ENCODE peak calls at places on chromosomes 16 and 17, in six cellular contexts. H is AG08395; S is activated CD4-positive, CD25-positive, alpha-beta regulatory T cell treated with anti-CD3 and anti-CD28 coated beads, Interleukin-2, amount 50 U/mL, for 16 hours; Q is T-cell; J is AG09309; E is KG1. U is an unnamed sample.

GRCh38 chr16:9270424-9270823 is 179.0 kb downstream of the HAPSTR1 start:
- DNase-seq in H (no peak), S (no peak), Q (no peak), J (no peak), E (no peak), U (no peak)

GRCh38 chr17:77512062-77512946 is 371.5 kb downstream of the SEC14L1 start:
- DNase-seq in H (no peak), S (no peak), Q (no peak), J (no peak), E (no peak), U (no peak)

GRCh38 chr17:58643147-58643546 is 48.7 kb downstream of the TEX14 start:
- DNase-seq in H (peak; percentile 66), S (no peak), Q (no peak), J (no peak), E (no peak), U (peak; percentile 50)

GRCh38 chr17:65888649-65889048 is 303.3 kb downstream of the CEP112 start:
- DNase-seq in H (peak; percentile 50), S (no peak), Q (no peak), J (peak; percentile 69), E (no peak), U (peak; percentile 29)

GRCh38 chr17:54968954-54969400 is 412 bp downstream of the STXBP4 start:
- DNase-seq in H (peak; percentile 33), S (no peak), Q (no peak), J (no peak), E (no peak), U (peak; percentile 60)

GRCh38 chr17:83100853-83101391 is 21.5 kb downstream of the METRNL start:
- DNase-seq in H (no peak), S (no peak), Q (no peak), J (no peak), E (no peak), U (no peak)

GRCh38 chr17:13735444-13735843 is 133.7 kb upstream of the HS3ST3A1 start:
- DNase-seq in H (peak; percentile 19), S (no peak), Q (no peak), J (no peak), E (no peak), U (peak; percentile 71)

GRCh38 chr17:44797809-44798208 is 32.3 kb downstream of the GJC1 start:
- DNase-seq in H (no peak), S (no peak), Q (no peak), J (no peak), E (no peak), U (no peak)

GRCh38 chr17:47789611-47790520 is 31.7 kb downstream of the OSBPL7 start:
- DNase-seq in H (peak; percentile 76), S (no peak), Q (peak; percentile 40), J (no peak), E (no peak), U (peak; percentile 82)

GRCh38 chr17:34356194-34356593 is at the start of gene CCL13:
- DNase-seq in H (no peak), S (no peak), Q (no peak), J (no peak), E (no peak), U (no peak)

GRCh38 chr17:29107084-29107483 is 64.1 kb downstream of the PIPOX start:
- DNase-seq in H (no peak), S (no peak), Q (no peak), J (no peak), E (no peak), U (no peak)

GRCh38 chr16:54284319-54284930 is 2.2 kb downstream of the IRX3 start:
- DNase-seq in H (no peak), S (no peak), Q (no peak), J (no peak), E (no peak), U (no peak)

GRCh38 chr17:50916026-50916707 is 50.0 kb upstream of the TOB1 start:
- DNase-seq in H (no peak), S (no peak), Q (no peak), J (no peak), E (no peak), U (no peak)

GRCh38 chr16:53922067-53922804 is 218.3 kb downstream of the FTO start:
- DNase-seq in H (no peak), S (no peak), Q (no peak), J (no peak), E (no peak), U (no peak)

GRCh38 chr17:4944163-4944553 is 4.1 kb downstream of the RNF167 start:
- DNase-seq in H (no peak), S (no peak), Q (peak; percentile 63), J (no peak), E (no peak), U (no peak)

GRCh38 chr17:10683853-10684252 is 13.5 kb downstream of the SCO1 start:
- DNase-seq in H (peak; percentile 20), S (no peak), Q (no peak), J (peak; percentile 28), E (no peak), U (peak; percentile 24)

GRCh38 chr16:1907226-1907849 is 10.9 kb downstream of the HS3ST6 start:
- DNase-seq in H (no peak), S (no peak), Q (no peak), J (no peak), E (no peak), U (no peak)

GRCh38 chr17:38583176-38583575 is 22.6 kb downstream of the SRCIN1 start:
- DNase-seq in H (no peak), S (no peak), Q (no peak), J (no peak), E (no peak), U (no peak)

GRCh38 chr17:32523017-32523680 is 36.4 kb downstream of the CDK5R1 start:
- DNase-seq in H (no peak), S (no peak), Q (peak; percentile 30), J (no peak), E (no peak), U (no peak)

GRCh38 chr16:83653785-83654184 is 154.0 kb upstream of the HSBP1 start:
- DNase-seq in H (peak; percentile 33), S (no peak), Q (no peak), J (no peak), E (no peak), U (no peak)

GRCh38 chr17:76351526-76352071 is 2.1 kb downstream of the PRPSAP1 start:
- DNase-seq in H (no peak), S (no peak), Q (no peak), J (no peak), E (no peak), U (no peak)

GRCh38 chr17:12996941-12997340 is 20.9 kb downstream of the ELAC2 start:
- DNase-seq in H (no peak), S (no peak), Q (no peak), J (no peak), E (no peak), U (no peak)

GRCh38 chr17:29140631-29141483 is 39.3 kb downstream of the MYO18A start:
- DNase-seq in H (no peak), S (no peak), Q (peak; percentile 69), J (no peak), E (peak; percentile 76), U (no peak)

GRCh38 chr16:2156025-2156848 is 655 bp downstream of the TRAF7 start:
- DNase-seq in H (peak; percentile 45), S (no peak), Q (no peak), J (peak; percentile 23), E (no peak), U (peak; percentile 89)

GRCh38 chr17:4407851-4408250 is 25.9 kb upstream of the SPNS3 start:
- DNase-seq in H (no peak), S (no peak), Q (no peak), J (no peak), E (no peak), U (peak; percentile 12)

GRCh38 chr16:2959206-2959605 is 4.9 kb upstream of the KREMEN2 start:
- DNase-seq in H (no peak), S (no peak), Q (no peak), J (no peak), E (no peak), U (no peak)

GRCh38 chr17:77535435-77535834 is 394.7 kb downstream of the SEC14L1 start:
- DNase-seq in H (no peak), S (no peak), Q (no peak), J (no peak), E (no peak), U (no peak)

GRCh38 chr16:240559-240958 is 5.9 kb downstream of the FAM234A start:
- DNase-seq in H (no peak), S (no peak), Q (no peak), J (no peak), E (no peak), U (no peak)

GRCh38 chr16:617855-618254 is 12.9 kb upstream of the WFIKKN1 start:
- DNase-seq in H (no peak), S (no peak), Q (no peak), J (no peak), E (no peak), U (no peak)

GRCh38 chr16:26856271-26856670 is 210.5 kb upstream of the C16orf82 start:
- DNase-seq in H (no peak), S (no peak), Q (no peak), J (no peak), E (no peak), U (no peak)

GRCh38 chr16:75420987-75421819 is 12.1 kb downstream of the CFDP1 start:
- DNase-seq in H (peak; percentile 29), S (no peak), Q (peak; percentile 25), J (no peak), E (no peak), U (peak; percentile 79)

GRCh38 chr16:49902908-49903307 is 47.0 kb upstream of the ZNF423 start:
- DNase-seq in H (no peak), S (no peak), Q (no peak), J (no peak), E (no peak), U (no peak)

GRCh38 chr16:24939738-24940137 is 75.4 kb downstream of the ARHGAP17 start:
- DNase-seq in H (no peak), S (no peak), Q (no peak), J (no peak), E (no peak), U (no peak)

GRCh38 chr17:56914641-56915263 is 903 bp upstream of the TRIM25 start:
- DNase-seq in H (no peak), S (no peak), Q (no peak), J (no peak), E (no peak), U (no peak)

U was measured in foreskin fibroblast.